ENCODE peak calls at places on chromosomes 7 and 10, in seven cellular contexts. X is epithelial cell of esophagus, V is sciatic nerve, T is activated T-cell treated with anti-CD3 and anti-CD28 coated beads for 24 hours, R is LNCaP clone FGC, G is NCI-H446, W is T-helper 2 cell. H is an unnamed sample.

GRCh38 chr10:73439605-73440298 is 6.4 kb upstream of the MSS51 start:
- DNase-seq in X (peak; percentile 66), V (no peak), T (no peak), R (no peak), G (no peak), W (no peak), H (no peak)

GRCh38 chr7:37342665-37343471 is 105.8 kb downstream of the ELMO1 start:
- DNase-seq in X (no peak), V (no peak), T (peak; percentile 60), R (no peak), G (no peak), W (peak; percentile 53), H (no peak)

GRCh38 chr7:72494807-72495206 is 82.7 kb upstream of the CALN1 start:
- DNase-seq in X (no peak), V (no peak), T (no peak), R (no peak), G (no peak), W (no peak), H (no peak)

GRCh38 chr10:92574545-92575377 is 868 bp upstream of the IDE start:
- DNase-seq in X (peak; percentile 39), V (no peak), T (no peak), R (no peak), G (peak; percentile 33), W (no peak), H (no peak)

GRCh38 chr7:100400656-100401055 is 27.4 kb downstream of the PILRA start:
- DNase-seq in X (peak; percentile 9), V (no peak), T (no peak), R (no peak), G (no peak), W (no peak), H (no peak)

GRCh38 chr7:41574377-41574776 is 128.5 kb downstream of the INHBA start:
- DNase-seq in X (peak; percentile 33), V (no peak), T (no peak), R (no peak), G (no peak), W (no peak), H (no peak)

GRCh38 chr7:34121366-34121765 is 216.0 kb downstream of the BMPER start:
- DNase-seq in X (no peak), V (no peak), T (no peak), R (peak; percentile 6), G (no peak), W (no peak), H (no peak)

GRCh38 chr10:86363184-86363832 is 3.3 kb downstream of the GRID1 start:
- DNase-seq in X (peak; percentile 54), V (peak; percentile 63), T (no peak), R (no peak), G (no peak), W (no peak), H (no peak)

GRCh38 chr7:36972140-36972518 is 247.8 kb upstream of the AOAH start:
- DNase-seq in X (no peak), V (no peak), T (no peak), R (no peak), G (no peak), W (no peak), H (no peak)

GRCh38 chr10:98030093-98030821 is at the start of gene CRTAC1:
- DNase-seq in X (peak; percentile 35), V (peak; percentile 80), T (no peak), R (no peak), G (peak; percentile 52), W (no peak), H (peak; percentile 18)

GRCh38 chr10:94402204-94403033 is at the start of gene TBC1D12:
- DNase-seq in X (peak; percentile 98), V (peak; percentile 96), T (peak; percentile 26), R (peak; percentile 85), G (peak; percentile 84), W (no peak), H (peak; percentile 95)

GRCh38 chr10:110865184-110865803 is 6.4 kb upstream of the PDCD4 start:
- DNase-seq in X (peak; percentile 80), V (no peak), T (no peak), R (no peak), G (no peak), W (no peak), H (no peak)

GRCh38 chr7:122310119-122311021 is 5.8 kb upstream of the FEZF1 start:
- DNase-seq in X (no peak), V (no peak), T (no peak), R (no peak), G (no peak), W (no peak), H (no peak)

GRCh38 chr7:134505856-134506255 is 21.5 kb upstream of the AKR1B10 start:
- DNase-seq in X (peak; percentile 81), V (no peak), T (no peak), R (no peak), G (no peak), W (no peak), H (no peak)

GRCh38 chr10:70590663-70591416 is 11.7 kb downstream of the PRF1 start:
- DNase-seq in X (no peak), V (no peak), T (no peak), R (no peak), G (no peak), W (no peak), H (no peak)

GRCh38 chr10:72086466-72087391 is 1.6 kb downstream of the SPOCK2 start:
- DNase-seq in X (no peak), V (no peak), T (peak; percentile 37), R (no peak), G (no peak), W (peak; percentile 27), H (peak; percentile 33)

GRCh38 chr7:27180431-27181175 is 4.4 kb downstream of the HOXA11 start:
- DNase-seq in X (no peak), V (peak; percentile 56), T (no peak), R (no peak), G (no peak), W (no peak), H (no peak)

GRCh38 chr10:100184426-100185219 is 1.2 kb downstream of the ERLIN1 start:
- DNase-seq in X (peak; percentile 30), V (no peak), T (no peak), R (no peak), G (no peak), W (no peak), H (no peak)

GRCh38 chr10:500876-501275 is 188.6 kb downstream of the DIP2C start:
- DNase-seq in X (no peak), V (no peak), T (no peak), R (no peak), G (no peak), W (no peak), H (no peak)

GRCh38 chr10:55400075-55400474 is 599.0 kb upstream of the PCDH15 start:
- DNase-seq in X (no peak), V (no peak), T (no peak), R (no peak), G (no peak), W (no peak), H (no peak)

GRCh38 chr7:146175716-146176115 is 59.1 kb downstream of the CNTNAP2 start:
- DNase-seq in X (peak; percentile 0), V (no peak), T (no peak), R (no peak), G (no peak), W (no peak), H (no peak)

GRCh38 chr7:120862987-120863386 is 5.0 kb upstream of the TSPAN12 start:
- DNase-seq in X (peak; percentile 25), V (no peak), T (no peak), R (no peak), G (no peak), W (no peak), H (no peak)